ENCODE peak calls at places on chromosomes 16 and 17, in four cellular contexts. G is testis, E is fibroblast of lung, V is AG10803. Q is an unnamed sample.
A peak's percentile ranks its signal among the peaks of the same experiment; 100 is the strongest.

GRCh38 chr16:3364774-3365427 is 9.2 kb downstream of the OR2C1 start:
- DNase-seq in E (peak; percentile 97), V (peak; percentile 97), G (peak; percentile 97), Q (peak; percentile 99)

GRCh38 chr16:66740010-66740409 is 11.4 kb downstream of the DYNC1LI2 start:
- DNase-seq in E (no peak), V (no peak), G (peak; percentile 49), Q (peak; percentile 41)

GRCh38 chr17:72640415-72641165 is 451.9 kb downstream of the SLC39A11 start:
- DNase-seq in V (no peak), E (no peak), G (no peak), Q (no peak)

GRCh38 chr16:5042574-5043171 is 8.9 kb upstream of the NAGPA start:
- DNase-seq in V (no peak), E (peak; percentile 67), G (no peak), Q (no peak)

GRCh38 chr16:64133396-64133795 is 988.5 kb downstream of the CDH11 start:
- DNase-seq in G (peak; percentile 15), E (no peak), V (peak; percentile 13), Q (no peak)

GRCh38 chr17:42647778-42648177 is 11.3 kb upstream of the TUBG2 start:
- DNase-seq in E (no peak), V (no peak), G (no peak), Q (no peak)

GRCh38 chr16:49604602-49605001 is 231.0 kb downstream of the C16orf78 start:
- DNase-seq in V (no peak), E (no peak), G (no peak), Q (no peak)

GRCh38 chr17:27345141-27345904 is 51.4 kb downstream of the WSB1 start:
- DNase-seq in E (peak; percentile 85), V (no peak), G (peak; percentile 48), Q (no peak)

GRCh38 chr17:39208893-39209292 is 8.8 kb downstream of the RPL19 start:
- DNase-seq in G (no peak), E (no peak), V (no peak), Q (peak; percentile 29)

GRCh38 chr16:15811778-15812750 is 44.8 kb downstream of the MYH11 start:
- DNase-seq in E (peak; percentile 94), G (peak; percentile 88), V (peak; percentile 97), Q (peak; percentile 97)

GRCh38 chr17:68794636-68795503 is 160.3 kb downstream of the ABCA8 start:
- DNase-seq in G (peak; percentile 74), V (peak; percentile 77), E (peak; percentile 24), Q (peak; percentile 75)

GRCh38 chr16:13041646-13042045 is 140.2 kb downstream of the SHISA9 start:
- DNase-seq in E (no peak), V (no peak), G (no peak), Q (no peak)

GRCh38 chr16:13041180-13041579 is 139.8 kb downstream of the SHISA9 start:
- DNase-seq in G (no peak), E (no peak), V (no peak), Q (no peak)

GRCh38 chr16:13049688-13050087 is 148.3 kb downstream of the SHISA9 start:
- DNase-seq in G (no peak), E (no peak), V (no peak), Q (no peak)

GRCh38 chr16:13042291-13042690 is 140.9 kb downstream of the SHISA9 start:
- DNase-seq in E (no peak), G (no peak), V (no peak), Q (no peak)

DNA sequence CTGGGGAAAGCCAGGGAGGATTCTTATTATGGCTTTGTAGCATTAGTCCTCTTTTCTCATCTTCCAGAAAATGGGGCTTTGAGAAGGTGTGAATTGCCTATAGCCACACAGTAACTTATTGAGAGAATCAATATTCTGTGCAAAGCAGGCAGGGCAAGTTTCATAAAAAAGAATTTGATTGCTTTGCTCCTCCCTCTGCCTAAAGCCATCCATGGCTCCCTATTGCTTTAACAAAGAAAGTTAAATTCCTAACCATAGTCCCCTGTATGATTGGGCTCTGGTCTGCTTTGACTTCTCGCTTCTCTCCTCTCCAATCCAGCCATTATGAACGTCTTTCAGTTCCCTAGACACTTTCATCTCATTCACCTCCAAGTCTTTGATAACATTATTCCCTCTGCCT is 145.0 kb downstream of the SHISA9 start:
- DNase-seq in E (no peak), V (no peak), G (no peak), Q (no peak)
- H3K4me3 ChIP-seq in E (no peak overlapping the region), V (no peak overlapping the region), G (no peak overlapping the region), Q (no peak overlapping the region)

GRCh38 chr16:27228621-27229501 is 25.5 kb downstream of the KDM8 start:
- DNase-seq in G (peak; percentile 70), E (no peak), V (no peak), Q (no peak)
- TF ChIP-seq CTCF in G (no peak), E (no peak), V (no peak), Q (no peak)

GRCh38 chr16:85570213-85570734 is 42.8 kb upstream of the GSE1 start:
- DNase-seq in E (no peak), G (no peak), V (no peak), Q (no peak)
- H3K4me3 ChIP-seq in E (no peak overlapping the region), G (no peak overlapping the region), V (no peak overlapping the region), Q (no peak overlapping the region)

GRCh38 chr16:68083239-68083781 is 1.9 kb upstream of the NFATC3 start:
- DNase-seq in E (no peak), V (no peak), G (no peak), Q (no peak)

GRCh38 chr16:68083861-68084503 is 1.2 kb upstream of the NFATC3 start:
- DNase-seq in G (no peak), E (peak; percentile 46), V (peak; percentile 52), Q (peak; percentile 50)

GRCh38 chr16:68086336-68086821 is 1.2 kb downstream of the NFATC3 start:
- DNase-seq in V (peak; percentile 42), G (no peak), E (peak; percentile 56), Q (peak; percentile 60)

GRCh38 chr16:68085259-68086071 is at the start of gene NFATC3:
- DNase-seq in V (peak; percentile 97), G (peak; percentile 99), E (peak; percentile 94), Q (peak; percentile 97)

GRCh38 chr16:68084504-68085258 is 489 bp upstream of the NFATC3 start:
- DNase-seq in E (peak; percentile 72), V (peak; percentile 69), G (peak; percentile 90), Q (peak; percentile 68)
- TF ChIP-seq CTCF in E (no peak), V (no peak), G (no peak), Q (no peak)

GRCh38 chr17:6455321-6455705 is 11.1 kb downstream of the PIMREG start:
- DNase-seq in E (peak; percentile 35), V (no peak), G (no peak), Q (peak; percentile 9)
- H3K4me3 ChIP-seq in E (no peak overlapping the region), V (no peak overlapping the region), G (peak overlapping the region; percentile 42), Q (peak overlapping the region; percentile 3)

DNA sequence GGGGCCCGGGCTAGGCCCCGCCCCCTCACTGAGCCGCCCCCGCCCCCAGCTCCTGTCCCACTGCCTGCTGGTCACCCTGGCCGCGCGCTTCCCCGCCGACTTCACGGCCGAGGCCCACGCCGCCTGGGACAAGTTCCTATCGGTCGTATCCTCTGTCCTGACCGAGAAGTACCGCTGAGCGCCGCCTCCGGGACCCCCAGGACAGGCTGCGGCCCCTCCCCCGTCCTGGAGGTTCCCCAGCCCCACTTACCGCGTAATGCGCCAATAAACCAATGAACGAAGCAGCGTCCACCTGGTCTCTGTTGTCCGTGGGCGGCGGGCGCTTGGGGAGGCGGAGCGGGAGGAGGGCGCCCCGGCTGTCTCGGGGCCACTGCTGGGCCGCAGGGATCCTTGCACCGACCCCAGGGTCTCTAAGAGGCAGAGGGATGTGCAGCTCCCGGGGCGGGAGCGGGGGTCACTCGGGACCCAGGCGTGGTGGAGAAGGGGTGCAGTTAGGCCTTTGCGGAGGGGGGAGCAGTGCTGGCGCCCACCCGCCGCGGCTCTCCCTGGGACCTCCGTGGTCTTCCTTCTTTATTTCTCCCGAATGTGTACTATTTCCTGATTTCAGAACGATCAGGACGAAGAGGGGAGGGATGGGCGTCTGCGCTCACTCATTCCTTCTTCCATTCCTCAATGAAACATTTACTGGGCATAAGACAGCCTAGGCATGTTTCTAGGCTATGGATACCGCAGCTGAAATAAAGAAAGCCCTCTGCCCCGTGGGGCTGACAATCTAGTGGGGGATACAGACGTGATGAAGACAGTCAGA is 2.0 kb downstream of the HBZ start:
- DNase-seq in G (no peak), V (no peak), E (peak; percentile 52), Q (peak; percentile 50)
- TF ChIP-seq CTCF in G (no peak), V (no peak), E (no peak), Q (no peak)

GRCh38 chr17:31434404-31435050 is 43.1 kb downstream of the RAB11FIP4 start:
- DNase-seq in V (no peak), E (no peak), G (no peak), Q (no peak)
- H3K4me3 ChIP-seq in V (no peak overlapping the region), E (no peak overlapping the region), G (no peak overlapping the region), Q (no peak overlapping the region)

Q was measured in fibroblast of villous mesenchyme.